ENCODE peak calls at places on chromosomes 5 and 9, in four cellular contexts. One of them, this sample, is unnamed.

GRCh38 chr9:69798737-69799136 is 21.9 kb upstream of the CFAP95 start:
- DNase-seq in HepG2: peak
- DNase-seq in H1: no peak
- DNase-seq in K562: no peak
- DNase-seq in this sample: no peak

GRCh38 chr9:124632077-124632621 is 125.0 kb upstream of the NR5A1 start:
- DNase-seq in HepG2: no peak
- DNase-seq in H1: no peak
- DNase-seq in K562: no peak
- DNase-seq in this sample: no peak

GRCh38 chr5:142222235-142222880 is 102.5 kb downstream of the SPRY4 start:
- DNase-seq in HepG2: no peak
- DNase-seq in H1: no peak
- DNase-seq in K562: no peak
- DNase-seq in this sample: no peak

GRCh38 chr5:10352404-10353240 is 873 bp upstream of the MARCHF6 start:
- DNase-seq in HepG2: peak
- DNase-seq in H1: no peak
- DNase-seq in K562: no peak
- DNase-seq in this sample: no peak

GRCh38 chr9:137077010-137077747 is at the start of gene UAP1L1:
- DNase-seq in HepG2: no peak
- DNase-seq in H1: peak
- DNase-seq in K562: peak
- DNase-seq in this sample: no peak

GRCh38 chr5:145941677-145942130 is 5.3 kb downstream of the SH3RF2 start:
- DNase-seq in HepG2: no peak
- DNase-seq in H1: no peak
- DNase-seq in K562: no peak
- DNase-seq in this sample: no peak

GRCh38 chr5:170471551-170472212 is 32.1 kb upstream of the KCNIP1 start:
- DNase-seq in HepG2: no peak
- DNase-seq in H1: peak
- DNase-seq in K562: no peak
- DNase-seq in this sample: no peak

GRCh38 chr5:179275941-179276837 is 69.1 kb downstream of the ADAMTS2 start:
- DNase-seq in HepG2: peak
- DNase-seq in H1: no peak
- DNase-seq in K562: peak
- DNase-seq in this sample: no peak

GRCh38 chr5:27702339-27702820 is 664.0 kb upstream of the CDH9 start:
- DNase-seq in HepG2: no peak
- DNase-seq in H1: no peak
- DNase-seq in K562: no peak
- DNase-seq in this sample: peak

GRCh38 chr5:1808466-1808865 is 7.3 kb downstream of the NDUFS6 start:
- DNase-seq in HepG2: no peak
- DNase-seq in H1: no peak
- DNase-seq in K562: no peak
- DNase-seq in this sample: no peak

GRCh38 chr9:133584559-133585476 is 24.4 kb downstream of the FAM163B start:
- DNase-seq in HepG2: no peak
- DNase-seq in H1: peak
- DNase-seq in K562: no peak
- DNase-seq in this sample: no peak

GRCh38 chr5:61678966-61679365 is 346.9 kb downstream of the ZSWIM6 start:
- DNase-seq in HepG2: no peak
- DNase-seq in H1: no peak
- DNase-seq in K562: no peak
- DNase-seq in this sample: peak

GRCh38 chr5:78504726-78505431 is 143.7 kb downstream of the LHFPL2 start:
- DNase-seq in HepG2: no peak
- DNase-seq in H1: no peak
- DNase-seq in K562: no peak
- DNase-seq in this sample: peak

GRCh38 chr5:142835540-142835939 is 65.4 kb downstream of the ARHGAP26 start:
- DNase-seq in HepG2: no peak
- DNase-seq in H1: no peak
- DNase-seq in K562: no peak
- DNase-seq in this sample: no peak

GRCh38 chr5:89292461-89292860 is 409.5 kb upstream of the MEF2C start:
- DNase-seq in HepG2: no peak
- DNase-seq in H1: no peak
- DNase-seq in K562: no peak
- DNase-seq in this sample: no peak

GRCh38 chr9:93292664-93293328 is 108.9 kb downstream of the WNK2 start:
- DNase-seq in HepG2: no peak
- DNase-seq in H1: no peak
- DNase-seq in K562: no peak
- DNase-seq in this sample: no peak

GRCh38 chr5:128208436-128208835 is 124.9 kb downstream of the SLC12A2 start:
- DNase-seq in HepG2: no peak
- DNase-seq in H1: no peak
- DNase-seq in K562: no peak
- DNase-seq in this sample: no peak

GRCh38 chr9:6869081-6869948 is 111.5 kb downstream of the KDM4C start:
- DNase-seq in HepG2: no peak
- DNase-seq in H1: no peak
- DNase-seq in K562: no peak
- DNase-seq in this sample: no peak

GRCh38 chr9:20623021-20623747 is 885 bp upstream of the MLLT3 start:
- DNase-seq in HepG2: no peak
- DNase-seq in H1: peak
- DNase-seq in K562: no peak
- DNase-seq in this sample: peak

GRCh38 chr9:99411068-99411467 is 189.0 kb downstream of the SEC61B start:
- DNase-seq in HepG2: no peak
- DNase-seq in H1: no peak
- DNase-seq in K562: no peak
- DNase-seq in this sample: no peak

GRCh38 chr5:124651663-124652513 is 94.6 kb downstream of the ZNF608 start:
- DNase-seq in HepG2: peak
- DNase-seq in H1: peak
- DNase-seq in K562: peak
- DNase-seq in this sample: peak

GRCh38 chr5:134046801-134047707 is 42.3 kb upstream of the VDAC1 start:
- DNase-seq in HepG2: peak
- DNase-seq in H1: no peak
- DNase-seq in K562: no peak
- DNase-seq in this sample: no peak

GRCh38 chr9:112012026-112012902 is 115.7 kb downstream of the UGCG start:
- DNase-seq in HepG2: peak
- DNase-seq in H1: no peak
- DNase-seq in K562: no peak
- DNase-seq in this sample: peak
- TF ChIP-seq MAFK in HepG2: no peak
- TF ChIP-seq MAFK in H1: no peak
- TF ChIP-seq MAFK in K562: no peak
- TF ChIP-seq MAFK in this sample: no peak

GRCh38 chr9:36845844-36846243 is 188.2 kb downstream of the PAX5 start:
- DNase-seq in HepG2: no peak
- DNase-seq in H1: no peak
- DNase-seq in K562: no peak
- DNase-seq in this sample: no peak

GRCh38 chr9:36848946-36849345 is 185.1 kb downstream of the PAX5 start:
- DNase-seq in HepG2: no peak
- DNase-seq in H1: no peak
- DNase-seq in K562: no peak
- DNase-seq in this sample: no peak

GRCh38 chr9:36849943-36850342 is 184.1 kb downstream of the PAX5 start:
- DNase-seq in HepG2: no peak
- DNase-seq in H1: no peak
- DNase-seq in K562: no peak
- DNase-seq in this sample: no peak

GRCh38 chr9:36846621-36847020 is 187.4 kb downstream of the PAX5 start:
- DNase-seq in HepG2: no peak
- DNase-seq in H1: no peak
- DNase-seq in K562: no peak
- DNase-seq in this sample: no peak

GRCh38 chr9:36847781-36848673 is 186.0 kb downstream of the PAX5 start:
- DNase-seq in HepG2: no peak
- DNase-seq in H1: no peak
- DNase-seq in K562: no peak
- DNase-seq in this sample: no peak
- TF ChIP-seq EP300 in HepG2: no peak
- TF ChIP-seq EP300 in H1: no peak
- TF ChIP-seq EP300 in K562: no peak
- TF ChIP-seq EP300 in this sample: no peak

DNA sequence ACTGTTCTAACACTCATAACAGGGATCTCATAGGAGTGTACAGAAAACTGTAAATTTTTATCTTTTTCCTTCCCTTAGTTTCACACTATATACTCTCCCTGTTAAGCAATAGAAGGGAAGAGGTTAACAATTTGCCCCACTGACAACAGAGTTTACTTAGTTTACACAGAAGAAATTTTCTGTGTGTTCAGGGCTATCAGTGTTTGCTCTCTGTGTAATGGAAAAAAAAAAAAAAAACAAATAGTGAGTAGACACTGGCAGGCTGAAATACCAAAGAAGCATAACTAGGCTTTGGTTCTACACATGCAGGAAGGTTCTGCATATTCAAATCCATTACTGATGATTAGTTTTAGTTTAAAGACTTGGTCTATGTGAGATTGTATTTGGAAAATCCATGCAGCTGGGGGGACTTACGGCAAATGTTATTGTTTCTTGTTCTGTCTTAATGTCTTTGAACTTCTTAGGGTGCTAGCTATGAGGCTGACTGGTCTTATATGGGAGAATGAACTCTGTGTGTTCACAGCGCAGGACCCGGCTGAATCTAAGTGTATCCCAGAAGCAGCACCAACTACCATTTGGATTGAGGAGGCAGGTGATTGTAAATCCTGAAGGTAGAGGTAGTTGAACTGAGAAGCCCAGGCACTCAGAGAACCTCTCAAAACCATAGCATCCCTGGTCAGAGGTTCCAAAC is 187.5 kb downstream of the PCSK1 start:
- DNase-seq in HepG2: peak
- DNase-seq in H1: no peak
- DNase-seq in K562: no peak
- DNase-seq in this sample: peak
- TF ChIP-seq MAFK in HepG2: no peak
- TF ChIP-seq MAFK in H1: no peak
- TF ChIP-seq MAFK in K562: no peak
- TF ChIP-seq MAFK in this sample: no peak

GRCh38 chr5:112232651-112233050 is 186.4 kb downstream of the EPB41L4A start:
- DNase-seq in HepG2: no peak
- DNase-seq in H1: no peak
- DNase-seq in K562: no peak
- DNase-seq in this sample: no peak

GRCh38 chr5:112227911-112228631 is 191.0 kb downstream of the EPB41L4A start:
- DNase-seq in HepG2: peak
- DNase-seq in H1: no peak
- DNase-seq in K562: no peak
- DNase-seq in this sample: no peak

GRCh38 chr5:112226215-112226614 is 192.9 kb downstream of the EPB41L4A start:
- DNase-seq in HepG2: no peak
- DNase-seq in H1: no peak
- DNase-seq in K562: no peak
- DNase-seq in this sample: no peak

GRCh38 chr5:112234000-112234399 is 185.1 kb downstream of the EPB41L4A start:
- DNase-seq in HepG2: no peak
- DNase-seq in H1: no peak
- DNase-seq in K562: no peak
- DNase-seq in this sample: no peak

GRCh38 chr5:112228672-112229071 is 190.4 kb downstream of the EPB41L4A start:
- DNase-seq in HepG2: no peak
- DNase-seq in H1: no peak
- DNase-seq in K562: no peak
- DNase-seq in this sample: peak
- TF ChIP-seq EP300 in HepG2: no peak
- TF ChIP-seq EP300 in H1: no peak
- TF ChIP-seq EP300 in K562: no peak
- TF ChIP-seq EP300 in this sample: no peak